ENCODE peak calls at places on chromosomes 16 and 17, in ten cellular contexts. H is thoracic aorta; J is G401; L is T follicular helper cell; R is fibroblast of pulmonary artery; K is ACHN; A is sigmoid colon; Y is effector memory CD8-positive, alpha-beta T cell; B is NCI-H1417; C is IMR-90. T is an unnamed sample.

GRCh38 chr17:67999291-67999911 is 3.1 kb upstream of the C17orf58 start:
- DNase-seq in A (no peak), K (peak), J (no peak), L (no peak), Y (no peak), R (no peak), B (no peak), C (peak), H (no peak), T (no peak)

GRCh38 chr17:50425682-50426471 is at the start of gene ACSF2:
- DNase-seq in K (peak), L (peak), A (peak), H (no peak), B (peak), R (peak), J (no peak), Y (peak), C (peak), T (peak)

GRCh38 chr17:1144139-1144538 is 35.6 kb downstream of the ABR start:
- DNase-seq in R (no peak), Y (no peak), L (no peak), C (no peak), J (no peak), A (no peak), K (no peak), H (no peak), B (no peak), T (no peak)

GRCh38 chr17:42891539-42892152 is 9.0 kb upstream of the G6PC1 start:
- DNase-seq in R (no peak), C (peak), B (peak), A (peak), J (no peak), Y (no peak), K (no peak), H (no peak), L (no peak), T (no peak)

GRCh38 chr17:40095944-40096791 is 4.2 kb downstream of the NR1D1 start:
- DNase-seq in Y (peak), B (no peak), R (no peak), L (peak), K (no peak), A (peak), C (peak), J (no peak), H (no peak), T (peak)

GRCh38 chr17:54408741-54409140 is 491.9 kb upstream of the TOM1L1 start:
- DNase-seq in R (no peak), H (no peak), J (no peak), L (no peak), A (no peak), B (no peak), K (no peak), Y (no peak), C (no peak), T (no peak)

GRCh38 chr17:74770498-74771318 is 5.4 kb downstream of the NAT9 start:
- DNase-seq in L (peak), R (peak), C (peak), H (no peak), K (peak), A (no peak), J (peak), Y (peak), B (peak), T (peak)

GRCh38 chr16:10576390-10577304 is 3.8 kb downstream of the EMP2 start:
- DNase-seq in C (peak), Y (no peak), H (no peak), K (no peak), A (no peak), R (no peak), L (no peak), B (no peak), J (no peak), T (no peak)